ENCODE peak calls at places on chromosomes 11 and 22, in nine cellular contexts. R, C, L, I, H, K, A, J and Q are unnamed samples. For H3K36me3 and H3K4me1, the result is how much of the 10 kb centered on the place peaks cover.

GRCh38 chr11:20477418-20478090 is 90.0 kb downstream of the PRMT3 start:
- DNase-seq in C (peak), I (no peak), H (no peak), R (no peak), A (no peak), J (no peak), L (no peak), K (no peak), Q (no peak)

GRCh38 chr11:106520146-106520912 is 442.9 kb downstream of the AASDHPPT start:
- DNase-seq in J (no peak), I (no peak), K (no peak), L (no peak), R (no peak), C (no peak), H (no peak), A (no peak), Q (no peak)

GRCh38 chr11:111697910-111698309 is 68.3 kb downstream of the PPP2R1B start:
- DNase-seq in J (no peak), R (no peak), L (no peak), A (no peak), K (no peak), I (no peak), C (no peak), H (no peak), Q (no peak)

GRCh38 chr22:50146440-50147228 is 23.9 kb upstream of the PANX2 start:
- DNase-seq in K (peak), C (no peak), L (peak), J (peak), I (peak), A (no peak), R (peak), H (no peak), Q (peak)

GRCh38 chr11:126627376-126627775 is 271.9 kb downstream of the ST3GAL4 start:
- DNase-seq in R (no peak), K (no peak), I (no peak), A (no peak), L (no peak), J (no peak), C (no peak), H (no peak), Q (no peak)

GRCh38 chr22:47201186-47201995 is 438.9 kb downstream of the TBC1D22A start:
- DNase-seq in J (no peak), H (no peak), I (no peak), R (peak), A (no peak), C (no peak), K (no peak), L (peak), Q (peak)

GRCh38 chr22:27022256-27022655 is 364.9 kb downstream of the MIAT start:
- DNase-seq in I (no peak), R (no peak), H (no peak), J (no peak), A (no peak), C (no peak), L (no peak), K (no peak), Q (no peak)

GRCh38 chr11:10294289-10294953 is 402 bp upstream of the SBF2 start:
- DNase-seq in I (peak), J (peak), K (peak), A (no peak), L (no peak), C (peak), R (peak), H (peak), Q (peak)

GRCh38 chr11:116427903-116428637 is 344.7 kb downstream of the BUD13 start:
- DNase-seq in R (no peak), C (no peak), K (peak), J (peak), L (no peak), A (no peak), H (no peak), I (no peak), Q (no peak)

GRCh38 chr11:121964591-121964990 is 151.4 kb downstream of the BLID start:
- DNase-seq in C (peak), K (peak), H (no peak), J (peak), A (no peak), L (no peak), R (no peak), I (no peak), Q (peak)

GRCh38 chr11:111135101-111135500 is 110.4 kb upstream of the POU2AF2 start:
- DNase-seq in R (no peak), I (no peak), L (no peak), H (no peak), A (no peak), C (no peak), K (no peak), J (no peak), Q (no peak)

GRCh38 chr11:124829986-124830385 is 29.8 kb upstream of the MSANTD2 start:
- DNase-seq in R (no peak), L (no peak), I (no peak), C (no peak), K (no peak), J (no peak), A (no peak), H (no peak), Q (no peak)

GRCh38 chr11:46603704-46604308 is 10.0 kb upstream of the AMBRA1 start:
- DNase-seq in K (no peak), I (no peak), R (no peak), J (no peak), L (no peak), H (no peak), A (no peak), C (no peak), Q (no peak)

GRCh38 chr22:37843746-37844089 is 416 bp downstream of the ANKRD54 start:
- DNase-seq in R (no peak), A (no peak), C (peak), I (peak), H (peak), K (no peak), J (peak), L (no peak), Q (peak)

GRCh38 chr11:47527186-47527585 is 25.7 kb downstream of the CELF1 start:
- DNase-seq in K (no peak), J (no peak), R (no peak), C (no peak), I (no peak), L (no peak), H (no peak), A (no peak), Q (no peak)

GRCh38 chr11:105852427-105852826 is 169.6 kb downstream of the MSANTD4 start:
- DNase-seq in I (no peak), H (no peak), K (no peak), R (no peak), A (no peak), L (no peak), C (no peak), J (no peak), Q (no peak)

GRCh38 chr11:122101625-122102291 is 14.3 kb downstream of the BLID start:
- DNase-seq in A (no peak), K (peak), L (no peak), R (no peak), H (peak), C (peak), J (peak), I (peak), Q (peak)

GRCh38 chr11:16925495-16926065 is 88.6 kb downstream of the PLEKHA7 start:
- DNase-seq in L (no peak), K (peak), A (peak), J (peak), I (no peak), C (peak), H (peak), R (peak), Q (peak)

GRCh38 chr11:129277216-129277838 is 85.2 kb upstream of the ARHGAP32 start:
- DNase-seq in L (no peak), A (no peak), R (no peak), H (no peak), K (no peak), J (peak), I (no peak), C (peak), Q (no peak)

DNA sequence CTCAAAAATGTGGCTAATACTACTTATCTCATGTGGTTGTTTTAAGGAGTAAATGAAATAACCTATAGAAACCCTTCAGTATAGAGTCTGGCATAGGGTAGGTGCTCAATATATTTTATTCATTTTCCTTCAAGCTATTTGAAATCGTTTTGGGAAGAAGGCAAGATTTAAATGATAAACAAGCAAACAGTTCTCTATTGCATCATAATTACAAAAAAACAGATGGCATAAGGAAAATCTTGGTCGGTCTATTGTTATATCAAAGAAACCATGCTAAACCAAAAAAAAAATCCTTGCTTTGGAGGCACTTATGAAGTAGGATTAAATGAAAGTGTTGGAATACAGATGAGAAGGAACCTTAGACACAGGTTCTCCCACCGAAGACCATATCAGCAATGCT is 4.7 kb downstream of the ZNF202 start:
- DNase-seq in L (no peak), C (no peak), J (no peak), K (no peak), R (no peak), I (no peak), H (no peak), A (no peak), Q (no peak)
- H3K36me3 ChIP-seq in L (half or more), C (under half), J (under half), K (under half), R (under half), I (under half), H (under half), A (under half), Q (under half)

GRCh38 chr22:45318558-45319318 is 9.0 kb downstream of the FAM118A start:
- DNase-seq in R (no peak), K (no peak), I (no peak), A (no peak), H (no peak), L (no peak), J (no peak), C (peak), Q (no peak)
- H3K4me3 ChIP-seq in R (no peak), K (no peak), I (peak), A (no peak), H (peak), L (no peak), J (no peak), C (no peak), Q (no peak)

GRCh38 chr22:36156119-36156514 is 4.4 kb downstream of the APOL3 start:
- DNase-seq in C (no peak), J (no peak), A (no peak), R (no peak), L (no peak), K (no peak), H (no peak), I (peak), Q (no peak)
- H3K4me1 ChIP-seq in C (under half), J (under half), A (under half), R (half or more), L (half or more), K (under half), H (half or more), I (half or more), Q (under half)

DNA sequence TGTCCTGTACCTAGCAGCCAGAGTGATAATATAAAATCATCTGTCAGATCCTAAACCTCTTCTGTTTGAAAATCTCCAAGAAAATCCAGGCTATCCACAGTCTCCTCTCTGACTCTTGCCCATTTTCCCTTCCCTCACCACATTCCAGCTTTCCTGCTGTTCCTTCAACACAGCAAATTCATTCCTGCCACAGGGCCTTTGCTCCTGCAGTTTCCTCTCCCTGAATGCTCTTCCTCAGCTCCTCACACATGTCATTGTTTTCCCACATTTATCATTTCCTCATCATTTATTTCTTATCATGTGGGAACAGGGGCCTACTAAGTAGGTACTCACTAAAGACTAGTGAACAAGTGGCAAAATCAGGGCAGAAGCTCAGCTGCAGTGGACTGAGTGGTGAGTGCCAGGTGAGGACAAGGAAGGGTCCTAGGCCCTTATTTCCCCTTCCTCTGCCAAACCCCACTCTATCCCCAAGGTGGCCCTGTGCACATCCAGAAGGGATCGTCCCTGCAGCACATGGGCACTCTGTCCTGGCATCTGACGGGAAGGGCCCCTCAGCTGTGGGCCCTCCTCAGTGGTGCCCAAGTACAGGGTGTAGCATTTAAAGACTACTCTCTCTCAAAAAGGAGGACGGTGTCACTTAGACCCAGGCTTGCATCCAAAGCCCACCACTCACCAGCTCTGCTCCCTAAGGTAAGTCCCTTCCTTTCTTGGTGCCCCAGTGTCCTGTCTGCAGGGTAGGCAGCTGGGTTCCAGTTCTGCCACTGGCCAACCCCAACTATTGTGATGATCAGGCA is 2.0 kb downstream of the LRRC32 start:
- DNase-seq in A (no peak), R (peak), L (no peak), K (no peak), I (no peak), J (no peak), H (no peak), C (no peak), Q (peak)
- H3K36me3 ChIP-seq in A (under half), R (under half), L (under half), K (under half), I (under half), J (under half), H (under half), C (under half), Q (under half)

DNA sequence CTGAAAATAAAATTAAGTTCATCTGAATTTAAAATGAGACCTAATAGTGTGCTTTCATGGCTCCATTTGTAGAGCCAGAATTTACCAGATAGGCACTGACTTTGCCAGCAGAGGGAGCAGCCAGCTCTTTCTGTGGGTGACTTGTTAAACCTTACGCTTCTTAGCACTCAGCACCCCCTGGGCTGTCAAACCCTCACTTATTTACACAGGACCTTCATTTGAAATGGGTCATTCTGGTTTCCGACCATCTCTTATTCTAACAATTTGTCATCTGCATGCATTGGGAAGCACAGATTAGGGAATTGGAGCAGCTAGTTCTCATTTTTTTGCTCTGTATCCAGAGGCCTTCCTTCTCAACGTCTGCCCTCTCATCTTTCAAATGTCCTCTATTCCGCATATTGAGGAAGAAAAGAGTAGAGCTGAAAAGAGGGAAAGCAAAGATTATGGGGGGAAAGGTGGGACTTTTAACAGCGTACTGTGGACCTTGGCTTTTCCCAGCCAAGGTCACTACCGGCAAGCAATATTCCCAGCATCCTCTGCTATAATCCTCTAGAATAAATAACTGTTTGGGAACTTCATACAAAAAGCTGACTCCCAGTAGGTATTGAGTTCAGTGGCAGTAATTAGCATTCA is 3.1 kb downstream of the ASRGL1 start:
- DNase-seq in C (peak), A (no peak), J (peak), I (peak), K (peak), H (peak), R (no peak), L (peak), Q (peak)
- H3K4me3 ChIP-seq in C (no peak), A (no peak), J (no peak), I (no peak), K (no peak), H (no peak), R (no peak), L (no peak), Q (no peak)

GRCh38 chr22:20240900-20241299 is 27.2 kb downstream of the RTN4R start:
- DNase-seq in H (no peak), R (no peak), L (no peak), C (no peak), I (no peak), A (no peak), J (no peak), K (no peak), Q (no peak)
- H3K4me1 ChIP-seq in H (half or more), R (under half), L (half or more), C (under half), I (under half), A (under half), J (under half), K (under half), Q (under half)

DNA sequence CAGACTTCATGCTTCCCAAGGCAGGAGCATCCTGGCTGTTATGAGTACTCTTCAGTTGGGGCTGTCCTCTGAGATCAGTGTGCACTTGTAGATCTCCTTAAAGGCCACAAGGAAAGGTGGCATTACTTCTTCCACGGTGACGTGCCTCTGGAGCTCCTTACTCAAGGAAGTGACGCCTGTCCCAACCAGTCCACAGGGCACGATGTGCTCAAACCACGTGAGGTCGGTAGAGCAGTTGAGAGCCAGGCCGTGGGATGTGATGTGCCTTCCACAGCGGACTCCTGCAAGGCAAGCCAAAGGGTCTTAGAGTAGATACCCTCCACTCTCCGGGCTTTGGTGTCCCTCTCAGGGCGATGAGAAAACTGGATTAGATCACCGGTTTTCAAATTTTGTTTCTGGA is 1.4 kb downstream of the LIPT2 start:
- DNase-seq in A (no peak), J (no peak), K (no peak), R (no peak), I (no peak), L (no peak), C (no peak), H (no peak), Q (no peak)
- H3K36me3 ChIP-seq in A (under half), J (under half), K (under half), R (under half), I (under half), L (under half), C (under half), H (under half), Q (under half)

DNA sequence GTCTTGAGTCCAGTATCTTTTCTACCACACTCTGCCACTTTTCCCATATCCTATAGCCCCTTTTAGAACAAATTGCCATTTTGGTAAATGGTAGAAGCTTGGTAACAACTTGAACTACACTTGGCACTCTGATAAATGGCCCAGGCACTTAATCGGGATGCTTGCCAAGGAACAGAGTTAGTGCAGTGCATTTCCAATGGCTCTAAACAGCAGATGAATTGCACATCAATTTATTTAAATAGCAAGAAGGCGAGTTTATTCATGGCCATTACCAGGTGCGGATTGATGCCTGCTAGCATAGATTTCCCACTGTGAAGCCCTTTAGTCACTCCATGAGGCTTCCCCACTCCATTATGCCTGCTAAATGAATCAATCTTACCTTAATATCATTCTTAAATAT is 136.2 kb upstream of the ARHGAP42 start:
- DNase-seq in K (no peak), J (no peak), C (no peak), R (no peak), H (no peak), L (no peak), I (no peak), A (no peak), Q (no peak)
- H3K4me3 ChIP-seq in K (no peak), J (no peak), C (no peak), R (no peak), H (no peak), L (no peak), I (no peak), A (no peak), Q (no peak)

GRCh38 chr11:67349036-67349435 is 4.3 kb downstream of the POLD4 start:
- DNase-seq in J (no peak), L (no peak), C (no peak), H (no peak), A (no peak), K (no peak), I (no peak), R (no peak), Q (no peak)
- H3K4me1 ChIP-seq in J (under half), L (half or more), C (under half), H (under half), A (under half), K (under half), I (under half), R (under half), Q (under half)

GRCh38 chr22:17811119-17811518 is 36.9 kb upstream of the BID start:
- DNase-seq in R (no peak), K (no peak), C (no peak), A (no peak), J (no peak), L (no peak), H (no peak), I (no peak), Q (no peak)

GRCh38 chr22:17810570-17811116 is 36.4 kb upstream of the BID start:
- DNase-seq in R (no peak), K (no peak), A (no peak), I (no peak), L (peak), H (no peak), J (no peak), C (no peak), Q (no peak)

GRCh38 chr22:17807571-17808410 is 33.5 kb upstream of the BID start:
- DNase-seq in R (peak), L (peak), J (no peak), C (peak), A (no peak), H (peak), I (no peak), K (no peak), Q (peak)

GRCh38 chr22:17807086-17807485 is 32.8 kb upstream of the BID start:
- DNase-seq in R (no peak), J (no peak), L (no peak), I (no peak), C (no peak), H (no peak), A (no peak), K (no peak), Q (no peak)

GRCh38 chr22:17808688-17809403 is 34.6 kb upstream of the BID start:
- DNase-seq in J (peak), I (no peak), C (peak), A (no peak), R (no peak), L (no peak), K (no peak), H (no peak), Q (no peak)
- H3K36me3 ChIP-seq in J (under half), I (half or more), C (half or more), A (under half), R (under half), L (half or more), K (under half), H (under half), Q (half or more)